ENCODE peak calls at places on chromosomes 4 and X, in seven cellular contexts. G is small intestine; F is breast epithelium; T is aorta; J is BE2C; L is CD4-positive, CD25-positive, alpha-beta regulatory T cell; V is CD8-positive, alpha-beta memory T cell. X is an unnamed sample.

GRCh38 chr4:148141536-148141935 is 300.7 kb downstream of the NR3C2 start:
- DNase-seq in G (no peak), F (no peak), T (no peak), J (no peak), L (no peak), V (no peak), X (no peak)

GRCh38 chrX:42943051-42943450 is 165.1 kb upstream of the PPP1R2C start:
- DNase-seq in G (peak; percentile 33), F (no peak), T (no peak), J (no peak), L (no peak), V (no peak), X (no peak)

GRCh38 chrX:20001615-20002014 is 10.8 kb upstream of the BCLAF3 start:
- DNase-seq in G (no peak), F (no peak), T (no peak), J (no peak), L (no peak), V (no peak), X (no peak)

GRCh38 chrX:57817302-57817701 is 93.0 kb downstream of the ZXDA start:
- DNase-seq in G (no peak), F (no peak), T (no peak), J (no peak), L (no peak), V (no peak), X (no peak)

GRCh38 chr4:124018383-124019317 is 622.1 kb downstream of the SPRY1 start:
- DNase-seq in G (peak; percentile 4), F (no peak), T (no peak), J (no peak), L (no peak), V (no peak), X (no peak)

GRCh38 chr4:6987566-6987920 is 55.6 kb upstream of the TADA2B start:
- DNase-seq in G (no peak), F (no peak), T (no peak), J (no peak), L (no peak), V (no peak), X (no peak)

GRCh38 chr4:150342945-150343344 is 239.0 kb upstream of the MAB21L2 start:
- DNase-seq in G (peak; percentile 5), F (no peak), T (no peak), J (no peak), L (no peak), V (no peak), X (no peak)

GRCh38 chr4:2009651-2010233 is 968 bp upstream of the NELFA start:
- DNase-seq in G (peak; percentile 72), F (peak; percentile 31), T (peak; percentile 84), J (peak; percentile 84), L (peak; percentile 36), V (peak; percentile 72), X (peak; percentile 50)

GRCh38 chr4:137531121-137531520 is 1.2 kb downstream of the PCDH18 start:
- DNase-seq in G (no peak), F (no peak), T (no peak), J (peak; percentile 37), L (no peak), V (no peak), X (no peak)
- H3K4me3 ChIP-seq in G (peak overlapping the region; percentile 17), F (peak overlapping the region; percentile 57), T (peak overlapping the region; percentile 88), J (peak overlapping the region; percentile 91), L (peak overlapping the region; percentile 71), V (no peak overlapping the region), X (no peak overlapping the region)

GRCh38 chr4:41361831-41362646 is 105.3 kb downstream of the UCHL1 start:
- DNase-seq in G (no peak), F (no peak), T (no peak), J (peak; percentile 23), L (no peak), V (no peak), X (no peak)

GRCh38 chr4:41364871-41365270 is 108.1 kb downstream of the UCHL1 start:
- DNase-seq in G (no peak), F (no peak), T (no peak), J (no peak), L (no peak), V (no peak), X (no peak)

GRCh38 chr4:41360911-41361830 is 104.4 kb downstream of the UCHL1 start:
- DNase-seq in G (no peak), F (no peak), T (peak; percentile 80), J (peak; percentile 63), L (no peak), V (no peak), X (peak; percentile 74)

GRCh38 chr4:41363384-41363981 is 106.8 kb downstream of the UCHL1 start:
- DNase-seq in G (no peak), F (no peak), T (peak; percentile 82), J (no peak), L (no peak), V (no peak), X (peak; percentile 70)

DNA sequence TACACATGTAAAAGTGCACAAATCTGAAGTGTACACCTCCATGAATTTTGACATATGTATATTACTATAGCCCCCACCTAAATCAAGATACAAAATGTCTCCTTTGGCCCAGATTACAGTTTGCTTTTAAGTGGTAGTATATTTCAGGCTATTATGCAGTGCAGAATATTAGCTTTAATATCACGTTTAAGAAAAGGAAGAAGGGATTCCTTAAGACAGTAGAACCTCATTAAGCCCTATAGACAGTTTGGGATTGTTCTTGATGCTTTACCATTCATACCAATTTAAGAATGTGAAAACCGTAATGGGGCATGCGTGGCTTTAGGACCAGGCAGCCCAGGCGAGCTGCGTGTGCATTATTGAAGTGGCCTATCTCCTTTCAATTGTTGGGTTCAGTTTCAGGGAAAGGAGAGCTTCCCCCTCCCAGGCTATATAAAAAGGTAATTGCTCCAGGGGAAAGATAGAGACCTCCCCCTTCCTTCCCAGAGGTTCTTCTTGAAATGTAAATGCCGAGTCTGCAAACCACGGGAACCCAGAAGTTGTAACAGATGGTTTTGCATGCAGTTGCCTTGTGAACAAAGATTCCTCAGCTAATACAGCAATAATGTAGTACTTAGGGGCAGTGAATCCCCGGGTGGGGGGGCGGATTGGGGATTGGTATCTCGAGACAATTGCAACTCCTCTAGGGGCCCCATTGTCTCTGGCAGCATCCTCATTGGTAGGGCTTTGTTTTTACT is 106.1 kb downstream of the UCHL1 start:
- DNase-seq in G (no peak), F (no peak), T (no peak), J (no peak), L (no peak), V (no peak), X (no peak)
- H3K4me3 ChIP-seq in G (no peak overlapping the region), F (no peak overlapping the region), T (peak overlapping the region; percentile 86), J (peak overlapping the region; percentile 90), L (no peak overlapping the region), V (no peak overlapping the region), X (peak overlapping the region; percentile 89)

DNA sequence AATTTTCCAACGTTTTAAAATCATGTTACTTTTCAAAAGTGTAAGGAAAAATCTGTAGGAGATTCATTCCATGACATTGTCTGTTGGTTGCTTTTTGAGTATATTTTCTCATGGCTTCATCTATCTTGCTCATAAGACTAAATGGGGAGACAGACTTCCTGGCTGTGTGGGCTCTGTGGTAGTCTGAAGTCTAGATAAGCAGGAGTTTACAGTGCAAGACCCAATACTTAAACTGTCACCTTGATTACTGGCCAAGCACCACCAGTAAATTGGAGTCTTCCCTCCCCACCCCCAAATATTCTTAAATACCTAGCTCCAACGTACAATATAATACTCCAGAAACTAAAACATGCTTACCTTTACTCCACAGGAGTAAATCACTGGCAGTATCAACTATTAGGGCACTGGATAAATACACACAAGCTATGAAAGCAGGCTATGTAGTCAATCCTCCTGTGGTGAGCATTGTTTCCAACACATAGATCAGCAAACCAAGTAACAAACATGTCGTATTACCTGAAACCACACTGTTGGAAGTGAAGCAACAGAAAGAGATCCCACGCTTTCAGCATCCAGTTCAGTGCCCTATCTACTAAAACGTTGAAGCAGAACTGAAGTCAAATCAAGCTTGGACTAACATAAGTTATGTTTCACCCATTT is 6.2 kb downstream of the HNRNPD start:
- DNase-seq in G (no peak), F (no peak), T (no peak), J (no peak), L (no peak), V (no peak), X (no peak)
- H3K4me3 ChIP-seq in G (no peak overlapping the region), F (no peak overlapping the region), T (no peak overlapping the region), J (no peak overlapping the region), L (peak overlapping the region; percentile 100), V (no peak overlapping the region), X (no peak overlapping the region)

DNA sequence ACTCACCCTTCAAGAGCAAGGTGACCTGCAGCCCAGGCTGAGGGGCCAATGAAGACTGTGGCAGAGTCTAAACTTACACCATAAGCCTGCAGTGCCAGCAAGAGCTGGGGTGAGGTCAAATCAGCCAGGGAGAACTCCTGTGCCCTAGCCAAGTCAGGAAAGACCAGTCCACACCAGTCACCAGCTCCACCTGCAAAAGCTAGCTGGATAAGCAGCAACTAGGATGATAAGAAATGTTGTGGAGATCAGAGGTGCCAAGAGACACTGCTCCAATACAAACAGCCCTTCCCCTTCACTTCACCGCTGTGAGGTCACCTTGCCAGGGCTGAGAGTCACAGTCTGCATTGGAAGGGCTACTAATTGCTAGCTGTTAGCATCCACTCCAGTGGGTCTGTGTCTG is 31.3 kb downstream of the NIPAL1 start:
- DNase-seq in G (peak; percentile 79), F (no peak), T (no peak), J (no peak), L (no peak), V (no peak), X (peak; percentile 49)
- H3K4me3 ChIP-seq in G (no peak overlapping the region), F (no peak overlapping the region), T (no peak overlapping the region), J (no peak overlapping the region), L (no peak overlapping the region), V (peak overlapping the region; percentile 9), X (no peak overlapping the region)